ENCODE peak calls at places on chromosome 9, in ten cellular contexts. O is NCI-H146; Q is NCI-H1092 treated with DMSO at 0.1 percent for 48 hours; S is progenitor cell of endocrine pancreas; Z is NCI-H345; W is NCI-H2029 treated with DMSO at 0.1 percent for 48 hours; F is CD4-positive, alpha-beta T cell; K is heart right ventricle; N is Caki2; D is mucosa of gallbladder. Y is an unnamed sample.
A peak's percentile ranks its signal among the peaks of the same experiment; 100 is the strongest.

GRCh38 chr9:1951446-1951845 is 63.7 kb upstream of the SMARCA2 start:
- DNase-seq in Z (no peak), O (no peak), Q (no peak), K (no peak), W (no peak), D (no peak), S (no peak), N (no peak), F (no peak), Y (no peak)

GRCh38 chr9:72356019-72356653 is 8.9 kb downstream of the ZFAND5 start:
- DNase-seq in F (no peak), W (no peak), D (no peak), Q (no peak), N (no peak), Z (no peak), O (no peak), S (no peak), K (no peak), Y (no peak)

GRCh38 chr9:3028535-3028934 is 184.6 kb upstream of the PUM3 start:
- DNase-seq in Z (no peak), F (no peak), Q (peak; percentile 74), D (peak; percentile 13), N (no peak), S (no peak), W (no peak), K (no peak), O (no peak), Y (no peak)

GRCh38 chr9:97501177-97501971 is at the start of gene TMOD1:
- DNase-seq in Z (peak; percentile 68), K (peak; percentile 71), S (peak; percentile 39), D (peak; percentile 44), F (peak; percentile 6), Q (peak; percentile 41), O (peak; percentile 67), N (peak; percentile 73), W (peak; percentile 37), Y (peak; percentile 14)

GRCh38 chr9:99327667-99328066 is 105.6 kb downstream of the SEC61B start:
- DNase-seq in D (no peak), K (no peak), S (no peak), Z (no peak), N (no peak), W (no peak), O (no peak), F (no peak), Q (no peak), Y (no peak)

GRCh38 chr9:33867747-33868429 is 50.9 kb downstream of the UBE2R2 start:
- DNase-seq in K (peak; percentile 54), Z (no peak), N (no peak), O (no peak), Q (no peak), F (no peak), D (peak; percentile 23), W (no peak), S (no peak), Y (no peak)

GRCh38 chr9:12813960-12814876 is 39.4 kb downstream of the LURAP1L start:
- DNase-seq in O (peak; percentile 77), S (no peak), D (peak; percentile 79), W (peak; percentile 30), Q (peak; percentile 92), N (peak; percentile 92), F (no peak), Z (peak; percentile 80), K (peak; percentile 15), Y (peak; percentile 81)

GRCh38 chr9:129197978-129198736 is 20.1 kb upstream of the IER5L start:
- DNase-seq in Z (no peak), W (no peak), F (no peak), O (no peak), K (peak; percentile 67), D (no peak), S (no peak), Q (no peak), N (no peak), Y (no peak)

Y was measured in DMS153.